ENCODE peak calls at places on chromosomes 3 and 15, in six cellular contexts. K is activated CD4-positive, CD25-positive, alpha-beta regulatory T cell; J is Calu3; G is globus pallidus; A is progenitor cell of endocrine pancreas; E is NCI-H460. C is an unnamed sample.

GRCh38 chr3:63954182-63954581 is 42.0 kb upstream of the SCAANT1 start:
- DNase-seq in A (no peak), G (no peak), K (no peak), J (no peak), E (no peak), C (no peak)

GRCh38 chr15:73002509-73002908 is 49.8 kb upstream of the NEO1 start:
- DNase-seq in K (no peak), A (no peak), E (no peak), G (no peak), J (no peak), C (no peak)

GRCh38 chr3:71080517-71081083 is 502.9 kb downstream of the FOXP1 start:
- DNase-seq in A (no peak), K (no peak), G (no peak), J (no peak), E (no peak), C (no peak)

GRCh38 chr15:63514533-63514943 is 10.1 kb downstream of the USP3 start:
- DNase-seq in E (no peak), J (peak), A (no peak), K (no peak), G (no peak), C (peak)

GRCh38 chr15:37653018-37653417 is 281.4 kb upstream of the TMCO5A start:
- DNase-seq in K (no peak), G (no peak), E (no peak), J (no peak), A (no peak), C (no peak)

GRCh38 chr15:68650901-68651709 is 72.3 kb downstream of the CORO2B start:
- DNase-seq in G (peak), J (peak), E (peak), K (no peak), A (peak), C (peak)

GRCh38 chr3:58333206-58334012 is 717 bp downstream of the PXK start:
- DNase-seq in G (peak), E (no peak), J (peak), A (no peak), K (no peak), C (peak)

GRCh38 chr3:16741103-16741758 is 136.0 kb upstream of the DAZL start:
- DNase-seq in G (no peak), E (no peak), A (no peak), K (no peak), J (no peak), C (no peak)

GRCh38 chr3:16936233-16936632 is 51.5 kb downstream of the PLCL2 start:
- DNase-seq in A (no peak), G (no peak), E (no peak), J (no peak), K (no peak), C (no peak)

GRCh38 chr15:41868321-41868720 is 25.5 kb downstream of the SPTBN5 start:
- DNase-seq in G (no peak), E (no peak), A (no peak), J (no peak), K (no peak), C (no peak)

GRCh38 chr3:50655009-50655830 is 19.5 kb upstream of the DOCK3 start:
- DNase-seq in J (no peak), E (no peak), K (no peak), A (no peak), G (no peak), C (no peak)

GRCh38 chr15:57323806-57324589 is 52.3 kb upstream of the CGNL1 start:
- DNase-seq in A (no peak), K (no peak), G (no peak), E (peak), J (no peak), C (peak)

GRCh38 chr3:119500265-119500664 is 1.9 kb downstream of the TIMMDC1 start:
- DNase-seq in G (no peak), K (no peak), E (no peak), J (no peak), A (no peak), C (no peak)